ENCODE peak calls at places on chromosome 2, in nine cellular contexts. P, N, W, G, V, D, J, B and E are unnamed samples.

GRCh38 chr2:202780514-202781021 is 91.0 kb downstream of the ICA1L start:
- DNase-seq in P (no peak), N (no peak), W (no peak), G (peak), V (no peak), D (no peak), J (no peak), B (no peak), E (peak)

GRCh38 chr2:54965425-54965824 is 84.8 kb downstream of the RTN4 start:
- DNase-seq in P (no peak), N (no peak), W (no peak), G (no peak), V (no peak), D (no peak), J (no peak), B (no peak), E (no peak)

GRCh38 chr2:111244864-111245263 is 124.2 kb downstream of the BCL2L11 start:
- DNase-seq in P (no peak), N (no peak), W (no peak), G (no peak), V (no peak), D (no peak), J (no peak), B (no peak), E (no peak)

GRCh38 chr2:224134003-224134734 is 95.1 kb upstream of the SERPINE2 start:
- DNase-seq in P (no peak), N (no peak), W (no peak), G (no peak), V (no peak), D (no peak), J (no peak), B (no peak), E (no peak)

GRCh38 chr2:98314251-98314650 is 32.0 kb upstream of the CNGA3 start:
- DNase-seq in P (no peak), N (no peak), W (no peak), G (no peak), V (no peak), D (no peak), J (no peak), B (no peak), E (no peak)

GRCh38 chr2:64659252-64659651 is 5.5 kb upstream of the SERTAD2 start:
- DNase-seq in P (no peak), N (no peak), W (no peak), G (no peak), V (no peak), D (no peak), J (no peak), B (no peak), E (no peak)

GRCh38 chr2:177733-178132 is 86.1 kb downstream of the SH3YL1 start:
- DNase-seq in P (no peak), N (no peak), W (no peak), G (no peak), V (no peak), D (no peak), J (no peak), B (no peak), E (no peak)

GRCh38 chr2:27379840-27380625 is 501 bp downstream of the ZNF513 start:
- DNase-seq in P (no peak), N (no peak), W (peak), G (peak), V (peak), D (no peak), J (peak), B (peak), E (no peak)

GRCh38 chr2:41736586-41736985 is 311.2 kb upstream of the PKDCC start:
- DNase-seq in P (no peak), N (no peak), W (no peak), G (no peak), V (no peak), D (no peak), J (no peak), B (no peak), E (no peak)

GRCh38 chr2:230137902-230138539 is 69.3 kb upstream of the SLC16A14 start:
- DNase-seq in P (no peak), N (no peak), W (no peak), G (no peak), V (no peak), D (no peak), J (no peak), B (no peak), E (no peak)

GRCh38 chr2:164913640-164914346 is 41.5 kb downstream of the SLC38A11 start:
- DNase-seq in P (no peak), N (no peak), W (no peak), G (peak), V (peak), D (no peak), J (no peak), B (no peak), E (no peak)

GRCh38 chr2:66573866-66574265 is 138.9 kb downstream of the MEIS1 start:
- DNase-seq in P (no peak), N (no peak), W (no peak), G (no peak), V (no peak), D (no peak), J (no peak), B (no peak), E (no peak)

GRCh38 chr2:65666156-65666725 is 233.8 kb upstream of the SPRED2 start:
- DNase-seq in P (no peak), N (peak), W (no peak), G (peak), V (no peak), D (no peak), J (no peak), B (no peak), E (no peak)

GRCh38 chr2:131081190-131081589 is 12.1 kb downstream of the FAM168B start:
- DNase-seq in P (no peak), N (no peak), W (no peak), G (no peak), V (no peak), D (no peak), J (no peak), B (no peak), E (no peak)

GRCh38 chr2:31788273-31788672 is 207.5 kb upstream of the SRD5A2 start:
- DNase-seq in P (no peak), N (no peak), W (no peak), G (no peak), V (no peak), D (no peak), J (no peak), B (no peak), E (no peak)

GRCh38 chr2:237998530-237998929 is 31.7 kb downstream of the UBE2F start:
- DNase-seq in P (no peak), N (no peak), W (no peak), G (peak), V (no peak), D (no peak), J (no peak), B (no peak), E (no peak)

GRCh38 chr2:196759378-196759706 is 40.1 kb downstream of the GTF3C3 start:
- DNase-seq in P (no peak), N (no peak), W (no peak), G (peak), V (no peak), D (no peak), J (no peak), B (no peak), E (no peak)

GRCh38 chr2:61727746-61728145 is 126.1 kb downstream of the FAM161A start:
- DNase-seq in P (no peak), N (no peak), W (no peak), G (peak), V (no peak), D (no peak), J (no peak), B (no peak), E (no peak)

GRCh38 chr2:44528595-44528994 is 166.8 kb downstream of the CAMKMT start:
- DNase-seq in P (no peak), N (no peak), W (no peak), G (peak), V (no peak), D (no peak), J (no peak), B (no peak), E (peak)

GRCh38 chr2:102049756-102050443 is 58.1 kb downstream of the IL1R2 start:
- DNase-seq in P (no peak), N (no peak), W (no peak), G (peak), V (no peak), D (no peak), J (peak), B (peak), E (no peak)

GRCh38 chr2:196165016-196165415 is 6.4 kb downstream of the STK17B start:
- DNase-seq in P (no peak), N (no peak), W (no peak), G (no peak), V (no peak), D (no peak), J (no peak), B (no peak), E (no peak)

GRCh38 chr2:144084114-144084661 is 435.7 kb downstream of the ZEB2 start:
- DNase-seq in P (no peak), N (no peak), W (no peak), G (peak), V (no peak), D (no peak), J (no peak), B (no peak), E (peak)

GRCh38 chr2:100757621-100758394 is 62.1 kb upstream of the NPAS2 start:
- DNase-seq in P (no peak), N (peak), W (no peak), G (peak), V (no peak), D (no peak), J (no peak), B (no peak), E (peak)

GRCh38 chr2:173652731-173653426 is 298.2 kb downstream of the CDCA7 start:
- DNase-seq in P (no peak), N (peak), W (no peak), G (peak), V (no peak), D (no peak), J (no peak), B (no peak), E (peak)

GRCh38 chr2:100580474-100581264 is 17.9 kb downstream of the PDCL3 start:
- DNase-seq in P (no peak), N (no peak), W (no peak), G (peak), V (no peak), D (peak), J (no peak), B (no peak), E (no peak)

GRCh38 chr2:221077241-221077640 is 494.9 kb downstream of the EPHA4 start:
- DNase-seq in P (no peak), N (no peak), W (no peak), G (no peak), V (no peak), D (no peak), J (no peak), B (no peak), E (no peak)

GRCh38 chr2:12791906-12792305 is 75.2 kb downstream of the TRIB2 start:
- DNase-seq in P (no peak), N (no peak), W (no peak), G (no peak), V (no peak), D (no peak), J (no peak), B (no peak), E (no peak)

GRCh38 chr2:144517825-144518699 is 1.9 kb downstream of the ZEB2 start:
- DNase-seq in P (no peak), N (no peak), W (no peak), G (no peak), V (no peak), D (no peak), J (peak), B (no peak), E (no peak)

GRCh38 chr2:119218478-119219064 is 5.1 kb upstream of the STEAP3 start:
- DNase-seq in P (no peak), N (no peak), W (peak), G (peak), V (peak), D (no peak), J (no peak), B (no peak), E (peak)

GRCh38 chr2:219500135-219500534 is 1.4 kb downstream of the GMPPA start:
- DNase-seq in P (no peak), N (no peak), W (no peak), G (no peak), V (no peak), D (no peak), J (no peak), B (no peak), E (no peak)

GRCh38 chr2:24785704-24786321 is 7.4 kb downstream of the PTRHD1 start:
- DNase-seq in P (no peak), N (no peak), W (no peak), G (no peak), V (peak), D (no peak), J (no peak), B (no peak), E (no peak)

GRCh38 chr2:96413067-96413722 is 77.6 kb downstream of the NCAPH start:
- DNase-seq in P (no peak), N (no peak), W (no peak), G (peak), V (no peak), D (no peak), J (no peak), B (no peak), E (no peak)

GRCh38 chr2:191521608-191522208 is 156.2 kb upstream of the NABP1 start:
- DNase-seq in P (no peak), N (no peak), W (no peak), G (peak), V (no peak), D (no peak), J (no peak), B (no peak), E (peak)

GRCh38 chr2:111704246-111704645 is 179.7 kb downstream of the ANAPC1 start:
- DNase-seq in P (no peak), N (peak), W (no peak), G (peak), V (no peak), D (no peak), J (no peak), B (no peak), E (no peak)